ENCODE peak calls at places on chromosomes 2 and 18, in five cellular contexts. D is hippocampal formation; I is COLO829; F is NCI-H1048; Y is CD4-positive, CD25-positive, alpha-beta regulatory T cell. U is an unnamed sample.

GRCh38 chr2:157785200-157785599 is 90.9 kb downstream of the ACVR1 start:
- DNase-seq in I (no peak), F (peak), Y (no peak), D (no peak), U (no peak)

GRCh38 chr2:122635649-122636496 is 880.4 kb downstream of the TSN start:
- DNase-seq in I (peak), D (no peak), Y (no peak), F (no peak), U (no peak)

GRCh38 chr18:67794512-67794911 is 278.0 kb upstream of the DSEL start:
- DNase-seq in D (no peak), I (no peak), F (no peak), Y (no peak), U (no peak)

GRCh38 chr2:48006094-48006493 is 99.8 kb upstream of the FBXO11 start:
- DNase-seq in D (no peak), Y (no peak), F (no peak), I (no peak), U (no peak)

GRCh38 chr2:102049756-102050443 is 58.1 kb downstream of the IL1R2 start:
- DNase-seq in F (no peak), D (peak), Y (no peak), I (peak), U (no peak)

GRCh38 chr2:157336137-157336721 is 10.6 kb upstream of the ERMN start:
- DNase-seq in Y (peak), D (peak), I (peak), F (no peak), U (no peak)

GRCh38 chr2:98072442-98072841 is 14.5 kb upstream of the VWA3B start:
- DNase-seq in Y (no peak), F (no peak), I (no peak), D (no peak), U (no peak)

GRCh38 chr2:85017436-85018048 is 46.6 kb downstream of the KCMF1 start:
- DNase-seq in F (no peak), I (peak), D (peak), Y (peak), U (no peak)

GRCh38 chr2:200585730-200586643 is at the start of gene AOX1:
- DNase-seq in F (no peak), I (no peak), Y (no peak), D (no peak), U (no peak)

GRCh38 chr2:134280726-134281125 is 26.9 kb downstream of the MGAT5 start:
- DNase-seq in Y (no peak), F (no peak), I (no peak), D (no peak), U (no peak)

GRCh38 chr2:99695121-99695773 is 205.4 kb upstream of the REV1 start:
- DNase-seq in I (no peak), D (no peak), Y (no peak), F (no peak), U (no peak)

GRCh38 chr18:35387367-35387685 is 10.2 kb upstream of the ZNF396 start:
- DNase-seq in I (no peak), D (no peak), F (no peak), Y (no peak), U (no peak)

GRCh38 chr2:105744909-105745853 is at the start of gene NCK2:
- DNase-seq in F (no peak), Y (no peak), I (no peak), D (no peak), U (peak)

GRCh38 chr18:9403795-9404564 is 69.4 kb downstream of the TWSG1 start:
- DNase-seq in F (no peak), Y (no peak), D (no peak), I (no peak), U (no peak)

GRCh38 chr2:173150087-173150486 is 74.4 kb downstream of the MAP3K20 start:
- DNase-seq in D (no peak), I (no peak), Y (no peak), F (no peak), U (no peak)

GRCh38 chr2:219637842-219638185 is 10.4 kb downstream of the SLC4A3 start:
- DNase-seq in F (no peak), D (no peak), Y (no peak), I (no peak), U (peak)

GRCh38 chr2:70248810-70249438 is 496 bp upstream of the TIA1 start:
- DNase-seq in D (peak), F (peak), I (peak), Y (peak), U (peak)

GRCh38 chr18:43590182-43590903 is 313.1 kb upstream of the SYT4 start:
- DNase-seq in Y (no peak), F (no peak), I (no peak), D (no peak), U (no peak)

GRCh38 chr2:238449909-238450417 is 23.2 kb downstream of the ASB1 start:
- DNase-seq in I (no peak), D (no peak), Y (no peak), F (no peak), U (peak)

GRCh38 chr2:8515390-8515761 is 166.5 kb upstream of the ID2 start:
- DNase-seq in I (no peak), D (peak), Y (peak), F (no peak), U (no peak)

GRCh38 chr2:66050392-66050791 is 384.5 kb upstream of the MEIS1 start:
- DNase-seq in I (no peak), D (no peak), Y (no peak), F (no peak), U (no peak)

GRCh38 chr2:186384226-186384625 is 101.8 kb upstream of the ZC3H15 start:
- DNase-seq in D (no peak), F (no peak), I (no peak), Y (no peak), U (no peak)

GRCh38 chr2:104572856-104573255 is 281.1 kb upstream of the POU3F3 start:
- DNase-seq in Y (no peak), F (no peak), I (no peak), D (no peak), U (no peak)

GRCh38 chr18:29651121-29651675 is 1391.3 kb downstream of the DSC3 start:
- DNase-seq in Y (no peak), I (no peak), D (no peak), F (no peak), U (no peak)

GRCh38 chr2:209619782-209620181 is 151.8 kb upstream of the UNC80 start:
- DNase-seq in F (no peak), I (no peak), Y (no peak), D (no peak), U (no peak)

GRCh38 chr2:47152803-47153202 is 2.3 kb downstream of the STPG4 start:
- DNase-seq in I (no peak), Y (no peak), D (no peak), F (no peak), U (no peak)

GRCh38 chr2:46379213-46380037 is 82.2 kb downstream of the EPAS1 start:
- DNase-seq in I (peak), Y (no peak), D (no peak), F (no peak), U (no peak)

GRCh38 chr2:232576995-232577394 is 26.5 kb downstream of the EIF4E2 start:
- DNase-seq in F (no peak), I (no peak), D (no peak), Y (no peak), U (no peak)

GRCh38 chr2:98751748-98752147 is 20.8 kb upstream of the MGAT4A start:
- DNase-seq in D (no peak), F (no peak), I (no peak), Y (no peak), U (no peak)

GRCh38 chr2:233139875-233140585 is 79.9 kb downstream of the INPP5D start:
- DNase-seq in I (no peak), Y (no peak), F (no peak), D (no peak), U (no peak)

GRCh38 chr2:189698020-189698887 is 23.8 kb downstream of the ANKAR start:
- DNase-seq in I (peak), D (peak), Y (peak), F (no peak), U (no peak)

GRCh38 chr18:34493099-34493544 is 217.0 kb upstream of the DTNA start:
- DNase-seq in F (peak), Y (no peak), I (no peak), D (peak), U (peak)

GRCh38 chr2:217360111-217360510 is 500.2 kb upstream of the TNP1 start:
- DNase-seq in Y (no peak), D (peak), F (no peak), I (no peak), U (no peak)